ENCODE peak calls at places on chromosomes 3 and 15, in six cellular contexts. One of them, this sample, is unnamed. For H3K4me1, the result is how much of the 10 kb centered on the place peaks cover.

GRCh38 chr15:43911235-43911661 is 84.4 kb downstream of the WDR76 start:
- DNase-seq in lung: no peak
- DNase-seq in sigmoid colon: no peak
- DNase-seq in body of pancreas: no peak
- DNase-seq in astrocyte: peak
- DNase-seq in spleen: no peak
- DNase-seq in this sample: no peak

GRCh38 chr3:63774776-63775175 is 44.3 kb upstream of the C3orf49 start:
- DNase-seq in body of pancreas: no peak
- DNase-seq in lung: no peak
- DNase-seq in astrocyte: no peak
- DNase-seq in sigmoid colon: no peak
- DNase-seq in spleen: no peak
- DNase-seq in this sample: no peak

GRCh38 chr3:125121246-125122010 is 65.6 kb upstream of the HEG1 start:
- DNase-seq in lung: no peak
- DNase-seq in body of pancreas: no peak
- DNase-seq in sigmoid colon: no peak
- DNase-seq in spleen: no peak
- DNase-seq in astrocyte: no peak
- DNase-seq in this sample: no peak

GRCh38 chr3:66441124-66441523 is 59.7 kb downstream of the LRIG1 start:
- DNase-seq in lung: no peak
- DNase-seq in spleen: no peak
- DNase-seq in body of pancreas: no peak
- DNase-seq in astrocyte: peak
- DNase-seq in sigmoid colon: peak
- DNase-seq in this sample: no peak

GRCh38 chr15:74978503-74978902 is 16.9 kb upstream of the SCAMP5 start:
- DNase-seq in body of pancreas: no peak
- DNase-seq in sigmoid colon: no peak
- DNase-seq in astrocyte: no peak
- DNase-seq in spleen: peak
- DNase-seq in lung: no peak
- DNase-seq in this sample: no peak

GRCh38 chr3:141556034-141556433 is 69.2 kb downstream of the RASA2 start:
- DNase-seq in spleen: no peak
- DNase-seq in body of pancreas: no peak
- DNase-seq in lung: no peak
- DNase-seq in astrocyte: peak
- DNase-seq in sigmoid colon: no peak
- DNase-seq in this sample: no peak

GRCh38 chr3:172124271-172124670 is 84.9 kb downstream of the FNDC3B start:
- DNase-seq in body of pancreas: no peak
- DNase-seq in lung: no peak
- DNase-seq in spleen: no peak
- DNase-seq in sigmoid colon: no peak
- DNase-seq in astrocyte: no peak
- DNase-seq in this sample: no peak

GRCh38 chr15:48507416-48508065 is 138.0 kb downstream of the FBN1 start:
- DNase-seq in lung: peak
- DNase-seq in body of pancreas: peak
- DNase-seq in sigmoid colon: no peak
- DNase-seq in spleen: no peak
- DNase-seq in astrocyte: peak
- DNase-seq in this sample: no peak

GRCh38 chr3:69410301-69410700 is 24.4 kb upstream of the FRMD4B start:
- DNase-seq in astrocyte: peak
- DNase-seq in lung: peak
- DNase-seq in spleen: peak
- DNase-seq in body of pancreas: peak
- DNase-seq in sigmoid colon: peak
- DNase-seq in this sample: peak

GRCh38 chr3:55576621-55577020 is 89.5 kb upstream of the WNT5A start:
- DNase-seq in sigmoid colon: peak
- DNase-seq in lung: no peak
- DNase-seq in body of pancreas: no peak
- DNase-seq in astrocyte: no peak
- DNase-seq in spleen: no peak
- DNase-seq in this sample: no peak

GRCh38 chr15:101128191-101128590 is 123.7 kb downstream of the CHSY1 start:
- DNase-seq in spleen: peak
- DNase-seq in lung: no peak
- DNase-seq in body of pancreas: no peak
- DNase-seq in sigmoid colon: no peak
- DNase-seq in astrocyte: peak
- DNase-seq in this sample: no peak

GRCh38 chr3:149333518-149333859 is at the start of gene TM4SF18:
- DNase-seq in lung: no peak
- DNase-seq in astrocyte: no peak
- DNase-seq in sigmoid colon: no peak
- DNase-seq in body of pancreas: no peak
- DNase-seq in spleen: no peak
- DNase-seq in this sample: no peak

GRCh38 chr3:172065534-172065933 is 26.2 kb downstream of the FNDC3B start:
- DNase-seq in sigmoid colon: no peak
- DNase-seq in body of pancreas: peak
- DNase-seq in lung: no peak
- DNase-seq in astrocyte: peak
- DNase-seq in spleen: no peak
- DNase-seq in this sample: no peak

GRCh38 chr3:52608337-52608736 is 71.9 kb downstream of the UQCC5 start:
- DNase-seq in lung: no peak
- DNase-seq in astrocyte: no peak
- DNase-seq in spleen: no peak
- DNase-seq in sigmoid colon: no peak
- DNase-seq in body of pancreas: no peak
- DNase-seq in this sample: no peak

GRCh38 chr3:40191251-40191650 is 118.3 kb upstream of the EIF1B start:
- DNase-seq in lung: no peak
- DNase-seq in astrocyte: no peak
- DNase-seq in sigmoid colon: no peak
- DNase-seq in body of pancreas: no peak
- DNase-seq in spleen: no peak
- DNase-seq in this sample: no peak

GRCh38 chr15:33994005-33994615 is 25.8 kb downstream of the CHRM5 start:
- DNase-seq in astrocyte: peak
- DNase-seq in body of pancreas: no peak
- DNase-seq in sigmoid colon: no peak
- DNase-seq in spleen: no peak
- DNase-seq in lung: no peak
- DNase-seq in this sample: no peak

GRCh38 chr3:187450791-187451190 is 82.6 kb downstream of the RTP4 start:
- DNase-seq in sigmoid colon: no peak
- DNase-seq in body of pancreas: no peak
- DNase-seq in lung: no peak
- DNase-seq in spleen: no peak
- DNase-seq in astrocyte: no peak
- DNase-seq in this sample: no peak

GRCh38 chr15:78739996-78740903 is 71.0 kb downstream of the ADAMTS7 start:
- DNase-seq in spleen: peak
- DNase-seq in body of pancreas: peak
- DNase-seq in sigmoid colon: peak
- DNase-seq in lung: peak
- DNase-seq in astrocyte: no peak
- DNase-seq in this sample: peak

GRCh38 chr15:63551400-63551799 is 45.8 kb upstream of the FBXL22 start:
- DNase-seq in sigmoid colon: no peak
- DNase-seq in astrocyte: peak
- DNase-seq in lung: no peak
- DNase-seq in body of pancreas: peak
- DNase-seq in spleen: no peak
- DNase-seq in this sample: no peak

GRCh38 chr3:177820683-177821316 is 623.5 kb upstream of the TBL1XR1 start:
- DNase-seq in spleen: no peak
- DNase-seq in astrocyte: peak
- DNase-seq in sigmoid colon: no peak
- DNase-seq in body of pancreas: no peak
- DNase-seq in lung: no peak
- DNase-seq in this sample: no peak

GRCh38 chr3:53137835-53138446 is 7.7 kb upstream of the RFT1 start:
- DNase-seq in lung: no peak
- DNase-seq in astrocyte: no peak
- DNase-seq in sigmoid colon: no peak
- DNase-seq in body of pancreas: no peak
- DNase-seq in spleen: no peak
- DNase-seq in this sample: no peak

GRCh38 chr3:45499529-45499928 is 95.0 kb upstream of the LIMD1 start:
- DNase-seq in lung: no peak
- DNase-seq in spleen: no peak
- DNase-seq in sigmoid colon: no peak
- DNase-seq in body of pancreas: no peak
- DNase-seq in astrocyte: peak
- DNase-seq in this sample: no peak

GRCh38 chr15:25780479-25781255 is 82.5 kb downstream of the ATP10A start:
- DNase-seq in astrocyte: no peak
- DNase-seq in sigmoid colon: peak
- DNase-seq in spleen: no peak
- DNase-seq in lung: no peak
- DNase-seq in body of pancreas: peak
- DNase-seq in this sample: no peak

GRCh38 chr15:72237286-72238224 is 6.6 kb upstream of the PKM start:
- DNase-seq in lung: peak
- DNase-seq in spleen: no peak
- DNase-seq in astrocyte: peak
- DNase-seq in body of pancreas: peak
- DNase-seq in sigmoid colon: peak
- DNase-seq in this sample: peak
- H3K4me3 ChIP-seq in lung: no peak
- H3K4me3 ChIP-seq in spleen: no peak
- H3K4me3 ChIP-seq in astrocyte: peak
- H3K4me3 ChIP-seq in body of pancreas: no peak
- H3K4me3 ChIP-seq in sigmoid colon: no peak
- H3K4me3 ChIP-seq in this sample: peak

GRCh38 chr3:26718295-26718694 is 95.7 kb downstream of the LRRC3B start:
- DNase-seq in spleen: no peak
- DNase-seq in astrocyte: no peak
- DNase-seq in sigmoid colon: no peak
- DNase-seq in lung: no peak
- DNase-seq in body of pancreas: no peak
- DNase-seq in this sample: no peak

GRCh38 chr3:26714485-26714884 is 91.9 kb downstream of the LRRC3B start:
- DNase-seq in astrocyte: no peak
- DNase-seq in body of pancreas: no peak
- DNase-seq in lung: no peak
- DNase-seq in sigmoid colon: no peak
- DNase-seq in spleen: no peak
- DNase-seq in this sample: no peak

DNA sequence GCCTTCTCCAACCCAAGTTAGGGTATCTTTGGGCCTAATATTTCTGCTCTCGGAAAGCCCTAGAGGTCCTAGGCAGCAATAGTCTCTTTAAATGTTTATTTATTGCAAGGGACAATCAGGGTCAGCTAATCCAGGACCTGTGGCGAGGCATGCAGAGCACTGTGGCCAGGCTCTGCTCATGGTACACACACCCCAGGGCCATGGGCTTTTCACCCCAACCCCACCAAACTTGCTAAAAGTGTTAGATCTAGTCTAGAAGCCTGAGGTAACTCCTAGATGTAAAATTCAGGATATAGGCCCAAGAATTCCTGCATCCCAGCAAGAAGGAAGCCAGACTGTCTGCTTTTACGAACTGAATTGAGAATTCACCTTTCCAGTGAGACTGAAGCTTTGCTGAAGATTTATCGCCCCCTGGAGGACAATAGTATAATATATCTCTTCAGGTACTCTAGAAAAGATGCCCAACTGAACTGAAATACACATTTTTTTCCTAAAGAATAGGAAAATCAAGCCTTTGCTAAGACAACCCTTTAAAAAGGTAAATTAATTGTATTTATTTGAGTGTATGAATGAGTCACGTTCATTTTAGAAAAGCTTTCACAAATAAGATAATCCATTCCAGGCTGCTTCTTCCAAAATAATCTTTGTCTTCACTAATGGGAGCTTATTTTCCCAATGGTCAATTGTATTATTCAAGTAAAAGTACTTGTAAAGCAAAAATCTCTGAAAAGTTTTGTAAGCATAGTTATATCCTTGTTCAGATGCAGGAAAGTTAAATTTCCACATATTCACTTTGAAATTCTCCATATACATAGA is 89.8 kb downstream of the LRRC3B start:
- DNase-seq in spleen: no peak
- DNase-seq in astrocyte: no peak
- DNase-seq in sigmoid colon: no peak
- DNase-seq in lung: no peak
- DNase-seq in body of pancreas: no peak
- DNase-seq in this sample: no peak
- TF ChIP-seq CTCF in spleen: peak
- TF ChIP-seq CTCF in astrocyte: peak
- TF ChIP-seq CTCF in sigmoid colon: peak
- TF ChIP-seq CTCF in lung: peak
- TF ChIP-seq CTCF in body of pancreas: peak
- TF ChIP-seq CTCF in this sample: peak

GRCh38 chr3:101671014-101671413 is 5.9 kb downstream of the ZBTB11 start:
- DNase-seq in spleen: no peak
- DNase-seq in body of pancreas: no peak
- DNase-seq in lung: no peak
- DNase-seq in astrocyte: no peak
- DNase-seq in sigmoid colon: no peak
- DNase-seq in this sample: no peak

GRCh38 chr3:101665851-101666250 is 11.1 kb downstream of the ZBTB11 start:
- DNase-seq in sigmoid colon: no peak
- DNase-seq in body of pancreas: no peak
- DNase-seq in astrocyte: no peak
- DNase-seq in spleen: no peak
- DNase-seq in lung: no peak
- DNase-seq in this sample: no peak

GRCh38 chr3:101667844-101668243 is 9.1 kb downstream of the ZBTB11 start:
- DNase-seq in lung: no peak
- DNase-seq in spleen: no peak
- DNase-seq in sigmoid colon: no peak
- DNase-seq in body of pancreas: no peak
- DNase-seq in astrocyte: no peak
- DNase-seq in this sample: no peak

GRCh38 chr3:101665357-101665756 is 11.6 kb downstream of the ZBTB11 start:
- DNase-seq in sigmoid colon: no peak
- DNase-seq in astrocyte: no peak
- DNase-seq in body of pancreas: no peak
- DNase-seq in spleen: no peak
- DNase-seq in lung: no peak
- DNase-seq in this sample: no peak

DNA sequence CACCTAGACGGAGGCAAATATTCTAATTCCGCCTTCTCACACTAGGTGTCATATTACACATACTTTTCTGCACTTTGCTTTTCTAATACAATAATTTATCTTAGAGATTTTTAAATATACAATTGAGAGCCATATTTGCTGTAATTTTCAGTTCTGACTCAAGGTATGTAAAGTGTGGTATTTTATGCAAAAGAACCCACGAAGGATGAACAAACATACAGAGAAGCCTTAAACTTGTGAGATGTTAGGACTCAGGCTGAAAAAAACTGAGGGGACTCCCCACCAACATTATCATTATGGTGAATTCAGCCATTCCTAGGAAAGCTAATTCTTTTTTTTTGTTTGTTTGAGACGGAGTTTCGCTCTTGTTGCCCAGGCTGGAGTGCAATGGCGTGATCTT is 9.6 kb downstream of the ZBTB11 start:
- DNase-seq in astrocyte: no peak
- DNase-seq in lung: no peak
- DNase-seq in spleen: no peak
- DNase-seq in sigmoid colon: no peak
- DNase-seq in body of pancreas: no peak
- DNase-seq in this sample: no peak
- H3K4me1 ChIP-seq in astrocyte: under half
- H3K4me1 ChIP-seq in lung: under half
- H3K4me1 ChIP-seq in spleen: under half
- H3K4me1 ChIP-seq in sigmoid colon: under half
- H3K4me1 ChIP-seq in body of pancreas: under half
- H3K4me1 ChIP-seq in this sample: under half

GRCh38 chr15:40843885-40844542 is at the start of gene SPINT1:
- DNase-seq in body of pancreas: peak
- DNase-seq in sigmoid colon: no peak
- DNase-seq in astrocyte: no peak
- DNase-seq in lung: peak
- DNase-seq in spleen: no peak
- DNase-seq in this sample: no peak
- H3K4me3 ChIP-seq in body of pancreas: peak
- H3K4me3 ChIP-seq in sigmoid colon: peak
- H3K4me3 ChIP-seq in astrocyte: peak
- H3K4me3 ChIP-seq in lung: peak
- H3K4me3 ChIP-seq in spleen: peak
- H3K4me3 ChIP-seq in this sample: peak

This sample was measured in psoas muscle.